ENCODE peak calls at places on chromosomes 11 and 22, in nine cellular contexts. F is posterior vena cava; Z is CD4-positive, alpha-beta T cell; E is GM12865; V is bronchial epithelial cell; J is stimulated activated CD4-positive, alpha-beta T cell treated with anti-CD3 and anti-CD28 coated beads, Interleukin-2, amount 100 ng/mL, for 24 hours; U is stimulated activated CD8-positive, alpha-beta memory T cell treated with anti-CD3 and anti-CD28 coated beads, Interleukin-15, amount 100 ng/mL, for 4 hours; B is anterior cingulate cortex; C is ACHN. I is an unnamed sample.

GRCh38 chr22:47710135-47710534 is 947.7 kb downstream of the TBC1D22A start:
- DNase-seq in F (no peak), Z (no peak), E (no peak), V (no peak), J (no peak), U (no peak), B (no peak), C (no peak), I (no peak)

GRCh38 chr11:94853836-94854235 is 85.7 kb downstream of the AMOTL1 start:
- DNase-seq in F (no peak), Z (no peak), E (no peak), V (no peak), J (no peak), U (no peak), B (no peak), C (no peak), I (no peak)

GRCh38 chr11:96361778-96362177 is 18.8 kb upstream of the MAML2 start:
- DNase-seq in F (no peak), Z (no peak), E (no peak), V (no peak), J (no peak), U (no peak), B (no peak), C (no peak), I (no peak)

GRCh38 chr11:32225491-32226285 is 134.8 kb downstream of the RCN1 start:
- DNase-seq in F (no peak), Z (no peak), E (no peak), V (no peak), J (no peak), U (no peak), B (no peak), C (no peak), I (no peak)

GRCh38 chr11:128474036-128474874 is 113.1 kb downstream of the ETS1 start:
- DNase-seq in F (no peak), Z (no peak), E (no peak), V (no peak), J (no peak), U (no peak), B (no peak), C (no peak), I (no peak)

GRCh38 chr11:69131644-69132300 is 24.0 kb upstream of the SMIM38 start:
- DNase-seq in F (peak), Z (no peak), E (peak), V (peak), J (no peak), U (no peak), B (no peak), C (peak), I (peak)

GRCh38 chr11:1327064-1327460 is 17.6 kb upstream of the TOLLIP start:
- DNase-seq in F (no peak), Z (no peak), E (no peak), V (no peak), J (no peak), U (no peak), B (no peak), C (no peak), I (no peak)

GRCh38 chr11:114621072-114621471 is 25.5 kb upstream of the NXPE4 start:
- DNase-seq in F (no peak), Z (no peak), E (peak), V (no peak), J (no peak), U (no peak), B (no peak), C (no peak), I (no peak)

GRCh38 chr22:50711446-50712340 is 26.3 kb upstream of the ACR start:
- DNase-seq in F (peak), Z (no peak), E (no peak), V (no peak), J (no peak), U (no peak), B (no peak), C (no peak), I (no peak)

GRCh38 chr11:134412508-134413333 is 679 bp upstream of the B3GAT1 start:
- DNase-seq in F (no peak), Z (no peak), E (no peak), V (no peak), J (peak), U (no peak), B (peak), C (no peak), I (peak)

GRCh38 chr22:46237453-46238158 is 12.5 kb downstream of the CDPF1 start:
- DNase-seq in F (no peak), Z (no peak), E (no peak), V (no peak), J (no peak), U (no peak), B (no peak), C (no peak), I (no peak)

GRCh38 chr11:112004389-112004788 is 20.8 kb upstream of the DLAT start:
- DNase-seq in F (no peak), Z (no peak), E (peak), V (no peak), J (peak), U (no peak), B (no peak), C (no peak), I (peak)

GRCh38 chr11:111296196-111296595 is 2.1 kb upstream of the POU2AF3 start:
- DNase-seq in F (no peak), Z (no peak), E (no peak), V (no peak), J (no peak), U (no peak), B (no peak), C (no peak), I (no peak)

GRCh38 chr22:49398646-49399045 is 429.0 kb downstream of the BRD1 start:
- DNase-seq in F (peak), Z (no peak), E (no peak), V (no peak), J (no peak), U (no peak), B (no peak), C (no peak), I (no peak)

GRCh38 chr11:2383823-2384722 is 7.0 kb downstream of the CD81 start:
- DNase-seq in F (no peak), Z (no peak), E (peak), V (peak), J (peak), U (no peak), B (no peak), C (no peak), I (peak)

GRCh38 chr11:113681711-113682410 is 24.2 kb downstream of the TMPRSS5 start:
- DNase-seq in F (no peak), Z (no peak), E (no peak), V (peak), J (no peak), U (no peak), B (no peak), C (no peak), I (no peak)

GRCh38 chr11:62128835-62129234 is 5.0 kb downstream of the INCENP start:
- DNase-seq in F (peak), Z (no peak), E (no peak), V (no peak), J (no peak), U (no peak), B (no peak), C (no peak), I (no peak)

GRCh38 chr11:23359297-23359696 is 499.0 kb upstream of the CCDC179 start:
- DNase-seq in F (no peak), Z (no peak), E (no peak), V (peak), J (no peak), U (no peak), B (no peak), C (no peak), I (no peak)

GRCh38 chr11:113906038-113906437 is 1.4 kb downstream of the HTR3B start:
- DNase-seq in F (no peak), Z (no peak), E (peak), V (peak), J (no peak), U (no peak), B (no peak), C (peak), I (no peak)

GRCh38 chr11:130858215-130858614 is 58.1 kb downstream of the SNX19 start:
- DNase-seq in F (no peak), Z (no peak), E (peak), V (peak), J (no peak), U (no peak), B (no peak), C (peak), I (no peak)

GRCh38 chr11:66541892-66542291 is 4.0 kb downstream of the ZDHHC24 start:
- DNase-seq in F (no peak), Z (no peak), E (no peak), V (no peak), J (no peak), U (no peak), B (no peak), C (no peak), I (no peak)

GRCh38 chr11:41177791-41178190 is 281.7 kb downstream of the LRRC4C start:
- DNase-seq in F (no peak), Z (no peak), E (no peak), V (no peak), J (no peak), U (no peak), B (no peak), C (no peak), I (no peak)

GRCh38 chr22:24053481-24054226 is 42.5 kb downstream of the CABIN1 start:
- DNase-seq in F (no peak), Z (no peak), E (peak), V (no peak), J (no peak), U (no peak), B (no peak), C (no peak), I (no peak)

GRCh38 chr22:46202897-46203589 is 47.0 kb downstream of the CDPF1 start:
- DNase-seq in F (no peak), Z (no peak), E (no peak), V (no peak), J (no peak), U (no peak), B (no peak), C (no peak), I (no peak)

GRCh38 chr11:8608646-8609045 is 14.6 kb upstream of the STK33 start:
- DNase-seq in F (no peak), Z (no peak), E (no peak), V (peak), J (no peak), U (no peak), B (no peak), C (peak), I (no peak)

GRCh38 chr11:104165014-104165413 is 1.1 kb upstream of the PDGFD start:
- DNase-seq in F (no peak), Z (no peak), E (no peak), V (no peak), J (no peak), U (no peak), B (no peak), C (no peak), I (no peak)

GRCh38 chr22:37887610-37888378 is 18.3 kb upstream of the MICALL1 start:
- DNase-seq in F (no peak), Z (no peak), E (no peak), V (peak), J (no peak), U (no peak), B (no peak), C (peak), I (no peak)

GRCh38 chr11:1157645-1158591 is at the start of gene MUC5AC:
- DNase-seq in F (peak), Z (no peak), E (no peak), V (no peak), J (no peak), U (no peak), B (no peak), C (no peak), I (peak)

I was measured in GM13977.